ENCODE peak calls at places on chromosomes 2 and 18, in five cellular contexts. C is hepatocyte, F is astrocyte, D is PC-9, X is endothelial cell of umbilical vein. G is an unnamed sample.

GRCh38 chr2:148565272-148565894 is 79.2 kb upstream of the EPC2 start:
- DNase-seq in C (no peak), F (no peak), D (no peak), X (peak), G (peak)

GRCh38 chr18:52499018-52499417 is 159.0 kb downstream of the DCC start:
- DNase-seq in C (peak), F (no peak), D (no peak), X (no peak), G (no peak)

GRCh38 chr2:68258854-68259253 is 6.5 kb upstream of the PPP3R1 start:
- DNase-seq in C (no peak), F (no peak), D (no peak), X (no peak), G (no peak)

GRCh38 chr2:99325384-99325783 is 10.7 kb downstream of the TXNDC9 start:
- DNase-seq in C (no peak), F (no peak), D (no peak), X (no peak), G (no peak)

GRCh38 chr2:226999676-227000075 is 163.8 kb downstream of the RHBDD1 start:
- DNase-seq in C (no peak), F (no peak), D (no peak), X (no peak), G (no peak)

GRCh38 chr2:203574824-203575223 is 39.7 kb upstream of the RAPH1 start:
- DNase-seq in C (no peak), F (no peak), D (no peak), X (no peak), G (no peak)

GRCh38 chr2:74426181-74426758 is 4.7 kb downstream of the WDR54 start:
- DNase-seq in C (no peak), F (no peak), D (no peak), X (no peak), G (no peak)

GRCh38 chr2:30104273-30104672 is 42.5 kb upstream of the YPEL5 start:
- DNase-seq in C (no peak), F (no peak), D (no peak), X (no peak), G (no peak)

GRCh38 chr18:40485318-40485717 is 1469.7 kb upstream of the PIK3C3 start:
- DNase-seq in C (no peak), F (peak), D (no peak), X (no peak), G (no peak)

GRCh38 chr2:100819365-100820345 is at the start of gene NPAS2:
- DNase-seq in C (peak), F (peak), D (peak), X (peak), G (peak)

GRCh38 chr2:45952591-45952990 is 301.1 kb downstream of the PRKCE start:
- DNase-seq in C (no peak), F (no peak), D (no peak), X (no peak), G (no peak)

GRCh38 chr2:20615466-20616241 is 35.2 kb downstream of the HS1BP3 start:
- DNase-seq in C (peak), F (no peak), D (no peak), X (peak), G (no peak)

GRCh38 chr2:229235136-229235914 is 35.8 kb downstream of the PID1 start:
- DNase-seq in C (peak), F (peak), D (no peak), X (no peak), G (peak)

GRCh38 chr18:60123031-60123430 is 223.2 kb downstream of the PMAIP1 start:
- DNase-seq in C (no peak), F (no peak), D (no peak), X (no peak), G (no peak)

GRCh38 chr2:239721531-239721930 is 303.6 kb downstream of the NDUFA10 start:
- DNase-seq in C (no peak), F (no peak), D (no peak), X (no peak), G (no peak)

GRCh38 chr2:7725132-7725849 is 808.1 kb downstream of the RNF144A start:
- DNase-seq in C (no peak), F (no peak), D (no peak), X (no peak), G (peak)
- H2AFZ ChIP-seq in C (peak), F (no peak), D (no peak), X (no peak), G (no peak)

GRCh38 chr2:216179015-216179414 is 69.9 kb downstream of the XRCC5 start:
- DNase-seq in C (no peak), F (no peak), D (no peak), X (no peak), G (no peak)
- TF ChIP-seq EZH2 in C (no peak), F (no peak), D (no peak), X (no peak), G (no peak)

GRCh38 chr2:42054657-42055430 is 7.0 kb downstream of the PKDCC start:
- DNase-seq in C (peak), F (no peak), D (no peak), X (no peak), G (no peak)
- TF ChIP-seq CTCF in C (peak), F (no peak), D (no peak), X (no peak), G (peak)

DNA sequence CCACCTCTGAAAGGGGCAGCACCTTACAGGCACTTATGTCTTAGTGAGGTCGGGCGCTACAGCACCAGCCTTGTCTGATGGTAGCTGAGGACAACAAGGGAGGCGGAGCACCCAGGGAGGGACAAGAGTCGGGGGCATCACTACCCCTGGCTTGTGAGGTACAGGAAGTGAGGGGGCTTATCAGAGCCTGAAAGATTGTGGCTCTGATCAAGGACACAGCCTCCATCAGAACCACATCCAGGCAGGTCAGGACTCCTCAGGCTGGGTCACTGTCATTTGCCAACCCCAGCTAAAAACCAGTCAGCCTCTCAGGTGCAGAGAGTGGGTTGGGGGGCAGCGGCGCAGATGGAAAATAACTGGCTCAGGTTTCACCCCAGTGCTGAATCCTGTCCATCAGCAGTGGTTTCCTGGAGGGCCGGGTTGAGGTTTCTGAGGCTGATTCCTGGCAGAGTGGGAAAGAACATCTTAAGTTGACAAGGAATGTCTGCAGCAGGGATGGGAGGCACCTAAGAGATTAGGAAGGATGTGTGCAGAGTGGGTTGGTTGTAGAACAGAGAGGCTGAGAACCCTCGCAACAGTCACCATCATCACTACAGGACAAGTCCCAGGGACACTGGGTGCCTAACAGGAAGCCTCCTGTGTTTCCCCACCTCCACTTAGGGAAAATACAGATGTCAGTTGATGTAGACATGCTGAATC is 45.3 kb downstream of the FBLN7 start:
- DNase-seq in C (no peak), F (no peak), D (no peak), X (no peak), G (no peak)
- H2AFZ ChIP-seq in C (no peak), F (no peak), D (no peak), X (no peak), G (no peak)

GRCh38 chr18:70456376-70456775 is 167.5 kb downstream of the SOCS6 start:
- DNase-seq in C (no peak), F (no peak), D (no peak), X (no peak), G (no peak)
- TF ChIP-seq EZH2 in C (no peak), F (no peak), D (no peak), X (no peak), G (no peak)

DNA sequence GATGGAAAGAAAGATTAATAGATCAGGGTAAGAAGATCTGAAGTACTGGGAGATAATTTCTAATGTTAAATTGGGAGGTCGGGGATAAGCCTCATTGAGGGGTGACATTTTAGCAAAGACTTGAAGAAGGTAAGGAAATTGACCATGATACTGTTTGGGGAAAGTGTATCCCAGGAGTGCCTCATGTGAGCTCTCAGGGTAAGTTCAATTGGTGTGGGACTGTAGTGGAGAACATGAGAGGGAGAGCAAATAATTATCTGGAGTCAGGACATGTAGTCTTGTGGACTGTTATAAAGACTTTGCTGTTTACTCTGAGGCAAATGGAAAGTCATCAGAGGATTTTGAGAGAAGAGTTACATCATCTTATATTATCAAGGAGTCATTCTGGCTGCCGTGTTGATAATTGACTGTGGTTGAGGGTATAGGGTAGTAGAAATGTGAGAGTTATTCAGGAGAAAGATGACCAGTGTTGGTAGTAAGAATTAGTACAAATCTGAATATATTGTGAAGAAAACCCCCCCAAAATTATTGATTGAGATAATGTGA is 624.4 kb downstream of the ADCYAP1 start:
- DNase-seq in C (no peak), F (no peak), D (no peak), X (no peak), G (no peak)
- TF ChIP-seq CTCF in C (no peak), F (no peak), D (no peak), X (no peak), G (no peak)

GRCh38 chr18:63452273-63452672 is 24.5 kb upstream of the SERPINB5 start:
- DNase-seq in C (peak), F (no peak), D (no peak), X (no peak), G (no peak)

GRCh38 chr18:63460414-63460813 is 16.3 kb upstream of the SERPINB5 start:
- DNase-seq in C (no peak), F (no peak), D (no peak), X (no peak), G (no peak)

GRCh38 chr18:63454497-63454896 is 22.3 kb upstream of the SERPINB5 start:
- DNase-seq in C (no peak), F (no peak), D (peak), X (no peak), G (no peak)

GRCh38 chr18:63457987-63458386 is 18.8 kb upstream of the SERPINB5 start:
- DNase-seq in C (no peak), F (no peak), D (no peak), X (no peak), G (no peak)
- H2AFZ ChIP-seq in C (no peak), F (no peak), D (peak), X (no peak), G (no peak)

G was measured in neural progenitor cell.